ENCODE peak calls at places on chromosomes 6 and 20, in nine cellular contexts. X, M, G, K, O, I, H, J and Q are unnamed samples.

GRCh38 chr20:32441638-32442037 is 83.5 kb downstream of the ASXL1 start:
- DNase-seq in X (no peak), M (peak), G (no peak), K (no peak), O (no peak), I (no peak), H (no peak), J (no peak), Q (no peak)

GRCh38 chr6:159577564-159577963 is 115.5 kb downstream of the SOD2 start:
- DNase-seq in X (no peak), M (no peak), G (no peak), K (no peak), O (peak), I (no peak), H (no peak), J (no peak), Q (no peak)

GRCh38 chr20:33709905-33710541 is 10.1 kb downstream of the PXMP4 start:
- DNase-seq in X (no peak), M (no peak), G (no peak), K (no peak), O (no peak), I (no peak), H (no peak), J (no peak), Q (peak)

GRCh38 chr20:46820682-46821081 is 74.0 kb upstream of the EYA2 start:
- DNase-seq in X (no peak), M (no peak), G (no peak), K (no peak), O (no peak), I (no peak), H (no peak), J (no peak), Q (peak)

GRCh38 chr6:53432318-53433161 is 83.8 kb upstream of the ELOVL5 start:
- DNase-seq in X (no peak), M (no peak), G (no peak), K (no peak), O (peak), I (no peak), H (no peak), J (no peak), Q (no peak)

GRCh38 chr20:32612831-32613595 is 27.9 kb upstream of the NOL4L start:
- DNase-seq in X (no peak), M (no peak), G (no peak), K (peak), O (no peak), I (no peak), H (no peak), J (no peak), Q (no peak)

GRCh38 chr6:17867880-17868279 is 119.6 kb downstream of the KIF13A start:
- DNase-seq in X (no peak), M (no peak), G (no peak), K (no peak), O (no peak), I (no peak), H (no peak), J (no peak), Q (no peak)

GRCh38 chr6:43604174-43604573 is 24.9 kb downstream of the GTPBP2 start:
- DNase-seq in X (no peak), M (no peak), G (no peak), K (no peak), O (peak), I (no peak), H (no peak), J (no peak), Q (no peak)

GRCh38 chr6:31945507-31946369 is at the start of gene CFB:
- DNase-seq in X (no peak), M (peak), G (no peak), K (peak), O (peak), I (no peak), H (no peak), J (no peak), Q (peak)

GRCh38 chr20:57474816-57475215 is 50.1 kb downstream of the CTCFL start:
- DNase-seq in X (no peak), M (peak), G (no peak), K (no peak), O (no peak), I (peak), H (no peak), J (peak), Q (peak)

GRCh38 chr6:12113190-12113578 is 101.1 kb downstream of the HIVEP1 start:
- DNase-seq in X (no peak), M (no peak), G (no peak), K (no peak), O (peak), I (no peak), H (no peak), J (no peak), Q (no peak)

GRCh38 chr6:113320653-113321052 is 536.5 kb upstream of the MARCKS start:
- DNase-seq in X (no peak), M (no peak), G (no peak), K (no peak), O (no peak), I (no peak), H (no peak), J (no peak), Q (no peak)

GRCh38 chr6:158818580-158819212 is 472 bp downstream of the EZR start:
- DNase-seq in X (peak), M (peak), G (peak), K (peak), O (no peak), I (peak), H (peak), J (peak), Q (peak)